ENCODE peak calls at places on chromosomes 12 and 14, in ten cellular contexts. Z is activated naive CD8-positive, alpha-beta T cell treated with anti-CD3 and anti-CD28 coated beads, Interleukin-2, amount 50 U/mL, for 24 hours; G is HCT116; I is lower lobe of right lung; B is upper lobe of right lung; X is activated CD8-positive, alpha-beta T cell treated with anti-CD3 and anti-CD28 coated beads for 36 hours; M is right cardiac atrium; F is activated T-cell treated with anti-CD3 and anti-CD28 coated beads, Interleukin-2, amount 50 U/mL, for 72 hours; O is IMR-90; D is CD4-positive, CD25-positive, alpha-beta regulatory T cell. N is an unnamed sample.

GRCh38 chr14:61381589-61381988 is 60.2 kb downstream of the PRKCH start:
- ATAC-seq in O (no peak), Z (peak), X (no peak), F (peak), M (no peak), G (no peak), I (peak), D (no peak), B (peak), N (no peak)

GRCh38 chr12:113271853-113272561 is 50.7 kb downstream of the TPCN1 start:
- ATAC-seq in X (peak), O (peak), D (no peak), Z (peak), M (peak), I (peak), G (no peak), B (peak), F (peak), N (peak)

GRCh38 chr12:94244165-94245133 is 96.1 kb downstream of the PLXNC1 start:
- ATAC-seq in I (peak), D (peak), G (no peak), O (no peak), M (peak), X (peak), B (peak), F (peak), Z (peak), N (peak)

GRCh38 chr14:93068721-93069120 is 47.0 kb downstream of the ITPK1 start:
- ATAC-seq in D (no peak), F (no peak), X (no peak), O (no peak), B (no peak), G (no peak), M (peak), I (no peak), Z (no peak), N (no peak)

GRCh38 chr14:52610187-52610586 is 57.6 kb downstream of the GPR137C start:
- ATAC-seq in Z (no peak), X (no peak), G (no peak), F (no peak), D (no peak), O (no peak), B (no peak), M (no peak), I (no peak), N (no peak)

GRCh38 chr14:74244115-74244514 is 4.9 kb downstream of the VSX2 start:
- ATAC-seq in I (no peak), X (no peak), F (no peak), Z (no peak), O (no peak), B (no peak), M (no peak), G (peak), D (no peak), N (no peak)

GRCh38 chr14:75492832-75493579 is 29.3 kb upstream of the BATF start:
- ATAC-seq in X (no peak), F (no peak), I (no peak), D (no peak), G (no peak), B (no peak), O (no peak), M (no peak), Z (no peak), N (no peak)

GRCh38 chr12:65536876-65537661 is 258.6 kb downstream of the MSRB3 start:
- ATAC-seq in M (peak), X (no peak), I (peak), O (peak), F (no peak), G (peak), D (no peak), B (peak), Z (no peak), N (no peak)

GRCh38 chr14:33767721-33768457 is 183.0 kb downstream of the EGLN3 start:
- ATAC-seq in O (no peak), G (no peak), F (no peak), B (no peak), X (no peak), I (no peak), D (no peak), Z (no peak), M (peak), N (no peak)

GRCh38 chr12:12461281-12461922 is 101.3 kb downstream of the DUSP16 start:
- ATAC-seq in B (no peak), O (no peak), X (peak), D (peak), M (no peak), F (peak), I (no peak), Z (peak), G (no peak), N (no peak)

GRCh38 chr14:74064883-74065282 is 19.4 kb downstream of the ALDH6A1 start:
- ATAC-seq in I (no peak), G (no peak), B (no peak), M (no peak), O (no peak), X (no peak), Z (no peak), F (no peak), D (no peak), N (no peak)

GRCh38 chr12:45878630-45879255 is 111.6 kb downstream of the SCAF11 start:
- ATAC-seq in F (peak), O (peak), D (peak), Z (no peak), I (no peak), G (no peak), X (peak), M (no peak), B (no peak), N (no peak)

GRCh38 chr12:67766370-67766769 is 117.8 kb downstream of the DYRK2 start:
- ATAC-seq in G (no peak), Z (no peak), I (no peak), D (no peak), O (peak), X (no peak), M (no peak), B (no peak), F (no peak), N (no peak)

GRCh38 chr14:24422694-24423531 is 6.6 kb downstream of the CBLN3 start:
- ATAC-seq in O (no peak), B (no peak), G (no peak), M (no peak), D (no peak), I (no peak), Z (no peak), X (no peak), F (no peak), N (no peak)

GRCh38 chr12:120884644-120885043 is 19.5 kb downstream of the SPPL3 start:
- ATAC-seq in O (no peak), B (no peak), D (no peak), X (no peak), Z (no peak), I (no peak), F (no peak), G (no peak), M (no peak), N (no peak)

GRCh38 chr12:71800177-71800576 is 39.4 kb upstream of the TBC1D15 start:
- ATAC-seq in Z (no peak), O (no peak), G (no peak), M (no peak), F (no peak), X (no peak), D (no peak), I (no peak), B (no peak), N (no peak)

GRCh38 chr12:51817027-51817953 is 31.2 kb downstream of the FIGNL2 start:
- ATAC-seq in M (no peak), B (no peak), I (no peak), G (no peak), X (no peak), Z (no peak), O (no peak), F (no peak), D (no peak), N (no peak)

GRCh38 chr12:106098691-106099200 is 40.0 kb downstream of the NUAK1 start:
- ATAC-seq in X (no peak), D (no peak), G (no peak), O (no peak), I (no peak), M (no peak), F (no peak), B (no peak), Z (no peak), N (no peak)

GRCh38 chr14:59293934-59294661 is 105.6 kb downstream of the DAAM1 start:
- ATAC-seq in O (peak), Z (no peak), D (no peak), X (no peak), M (peak), B (no peak), F (no peak), I (no peak), G (no peak), N (no peak)

GRCh38 chr14:69712217-69712565 is 54.8 kb upstream of the SRSF5 start:
- ATAC-seq in O (peak), I (peak), B (peak), G (no peak), F (no peak), M (no peak), D (no peak), X (no peak), Z (no peak), N (no peak)

GRCh38 chr12:32053881-32054624 is 52.6 kb upstream of the BICD1 start:
- ATAC-seq in M (no peak), B (no peak), F (peak), D (no peak), X (peak), O (no peak), I (no peak), Z (no peak), G (no peak), N (no peak)

GRCh38 chr12:25797949-25798348 is 160.5 kb upstream of the RASSF8 start:
- ATAC-seq in X (no peak), Z (no peak), F (no peak), O (no peak), I (no peak), B (no peak), M (peak), D (no peak), G (no peak), N (no peak)

GRCh38 chr12:69933115-69933552 is 108.1 kb downstream of the MYRFL start:
- ATAC-seq in F (no peak), B (no peak), Z (no peak), X (no peak), G (no peak), O (no peak), D (no peak), M (no peak), I (no peak), N (no peak)

GRCh38 chr12:52342781-52343490 is 21.7 kb upstream of the KRT83 start:
- ATAC-seq in Z (no peak), M (no peak), I (peak), F (no peak), O (no peak), X (no peak), B (peak), G (no peak), D (no peak), N (no peak)

GRCh38 chr14:31787377-31787776 is 226.2 kb downstream of the NUBPL start:
- ATAC-seq in Z (no peak), B (no peak), O (no peak), F (no peak), I (no peak), D (no peak), M (no peak), X (no peak), G (peak), N (no peak)

GRCh38 chr12:62879691-62880090 is 55.3 kb downstream of the PPM1H start:
- ATAC-seq in M (no peak), B (no peak), X (no peak), F (no peak), D (no peak), G (no peak), I (no peak), Z (no peak), O (no peak), N (no peak)

N was measured in stimulated activated memory B cell treated with anti-CD40 and anti-IgM and Interleukin-4, amounts not matched to agents 10 μg/mL and 1 μg/mL and 100 μg/mL, for 72 hours.